ENCODE peak calls at places on chromosomes 4 and X, in seven cellular contexts. K, F, M, W, U, C and T are unnamed samples.
A peak's percentile ranks its signal among the peaks of the same experiment; 100 is the strongest.

GRCh38 chrX:57821703-57822375 is 88.4 kb downstream of the ZXDA start:
- DNase-seq in K (peak; percentile 24), F (no peak), M (no peak), W (peak; percentile 55), U (peak; percentile 47), C (peak; percentile 71), T (peak; percentile 55)

GRCh38 chrX:13059269-13059668 is 14.8 kb upstream of the FAM9C start:
- DNase-seq in K (no peak), F (no peak), M (no peak), W (no peak), U (peak; percentile 3), C (no peak), T (no peak)

GRCh38 chr4:8850074-8850829 is 21.4 kb downstream of the HMX1 start:
- DNase-seq in K (no peak), F (no peak), M (peak; percentile 10), W (no peak), U (no peak), C (no peak), T (no peak)

GRCh38 chr4:141548791-141549190 is 87.6 kb upstream of the IL15 start:
- DNase-seq in K (no peak), F (no peak), M (no peak), W (peak; percentile 64), U (no peak), C (peak; percentile 34), T (peak; percentile 53)

GRCh38 chr4:30945586-30945985 is 225.4 kb downstream of the PCDH7 start:
- DNase-seq in K (no peak), F (no peak), M (no peak), W (peak; percentile 11), U (no peak), C (peak; percentile 48), T (no peak)

GRCh38 chr4:157076578-157076947 is 613 bp downstream of the GLRB start:
- DNase-seq in K (no peak), F (no peak), M (no peak), W (no peak), U (no peak), C (no peak), T (no peak)

GRCh38 chrX:13778916-13779315 is 38.0 kb downstream of the GPM6B start:
- DNase-seq in K (no peak), F (no peak), M (no peak), W (peak; percentile 74), U (peak; percentile 3), C (peak; percentile 65), T (peak; percentile 8)

GRCh38 chrX:111411591-111412371 is at the start of gene DCX:
- DNase-seq in K (no peak), F (no peak), M (no peak), W (no peak), U (no peak), C (no peak), T (no peak)

GRCh38 chr4:76987153-76987562 is 37.6 kb downstream of the SEPTIN11 start:
- DNase-seq in K (no peak), F (no peak), M (no peak), W (peak; percentile 99), U (peak; percentile 95), C (peak; percentile 98), T (peak; percentile 98)

GRCh38 chr4:8882239-8882638 is 10.6 kb upstream of the HMX1 start:
- DNase-seq in K (no peak), F (no peak), M (no peak), W (no peak), U (no peak), C (no peak), T (no peak)

GRCh38 chr4:8117278-8117682 is 41.3 kb downstream of the ABLIM2 start:
- DNase-seq in K (peak; percentile 11), F (no peak), M (no peak), W (peak; percentile 3), U (peak; percentile 13), C (peak; percentile 34), T (peak; percentile 21)

GRCh38 chrX:54819201-54819600 is 11.7 kb downstream of the MAGED2 start:
- DNase-seq in K (no peak), F (no peak), M (no peak), W (no peak), U (no peak), C (no peak), T (no peak)

GRCh38 chrX:21963736-21964135 is 23.2 kb downstream of the SMS start:
- DNase-seq in K (no peak), F (no peak), M (no peak), W (peak; percentile 44), U (peak; percentile 1), C (peak; percentile 57), T (peak; percentile 79)

GRCh38 chr4:128305942-128306341 is 18.3 kb upstream of the PGRMC2 start:
- DNase-seq in K (no peak), F (no peak), M (no peak), W (no peak), U (no peak), C (no peak), T (no peak)

GRCh38 chrX:5474282-5474681 is 754.4 kb downstream of the NLGN4X start:
- DNase-seq in K (no peak), F (no peak), M (no peak), W (no peak), U (no peak), C (no peak), T (no peak)

GRCh38 chr4:104500452-104500851 is 5.8 kb upstream of the CXXC4 start:
- DNase-seq in K (no peak), F (no peak), M (no peak), W (no peak), U (no peak), C (no peak), T (no peak)

GRCh38 chrX:110381216-110381615 is 22.6 kb downstream of the RTL9 start:
- DNase-seq in K (no peak), F (no peak), M (no peak), W (peak; percentile 79), U (peak; percentile 75), C (peak; percentile 49), T (peak; percentile 86)

GRCh38 chr4:164779811-164780216 is 25.9 kb downstream of the SMIM31 start:
- DNase-seq in K (no peak), F (no peak), M (no peak), W (peak; percentile 31), U (peak; percentile 28), C (peak; percentile 72), T (peak; percentile 42)

GRCh38 chr4:1601852-1602525 is 82.1 kb downstream of the FAM53A start:
- DNase-seq in K (no peak), F (no peak), M (no peak), W (no peak), U (no peak), C (no peak), T (no peak)

GRCh38 chrX:40085714-40086113 is 12.0 kb downstream of the BCOR start:
- DNase-seq in K (no peak), F (no peak), M (no peak), W (no peak), U (no peak), C (no peak), T (no peak)

GRCh38 chr4:40831462-40831861 is 81.7 kb downstream of the NSUN7 start:
- DNase-seq in K (no peak), F (no peak), M (no peak), W (no peak), U (no peak), C (no peak), T (no peak)

GRCh38 chr4:146969126-146969525 is 23.5 kb upstream of the TTC29 start:
- DNase-seq in K (no peak), F (no peak), M (no peak), W (no peak), U (no peak), C (no peak), T (no peak)

GRCh38 chr4:104629601-104630000 is 134.9 kb upstream of the CXXC4 start:
- DNase-seq in K (no peak), F (no peak), M (no peak), W (no peak), U (no peak), C (no peak), T (no peak)

GRCh38 chr4:174490356-174490969 is 31.8 kb downstream of the HPGD start:
- DNase-seq in K (no peak), F (no peak), M (no peak), W (peak; percentile 0), U (no peak), C (peak; percentile 83), T (peak; percentile 85)

GRCh38 chr4:83561381-83561780 is 25.5 kb downstream of the GPAT3 start:
- DNase-seq in K (no peak), F (no peak), M (no peak), W (peak; percentile 74), U (peak; percentile 30), C (peak; percentile 36), T (peak; percentile 75)

GRCh38 chrX:107628662-107629532 is 587 bp downstream of the PRPS1 start:
- DNase-seq in K (peak; percentile 36), F (no peak), M (no peak), W (peak; percentile 6), U (peak; percentile 23), C (peak; percentile 23), T (peak; percentile 18)

GRCh38 chr4:149145803-149146202 is 669.8 kb downstream of the IQCM start:
- DNase-seq in K (no peak), F (no peak), M (no peak), W (peak; percentile 95), U (peak; percentile 55), C (peak; percentile 5), T (peak; percentile 53)

GRCh38 chrX:153245288-153245731 is 66.2 kb downstream of the MAGEA1 start:
- DNase-seq in K (no peak), F (no peak), M (no peak), W (no peak), U (no peak), C (peak; percentile 20), T (no peak)
- TF ChIP-seq CTCF in K (no peak), F (no peak), M (no peak), W (no peak), U (no peak), C (no peak), T (no peak)

GRCh38 chr4:153530996-153531375 is 64.8 kb downstream of the TMEM131L start:
- DNase-seq in K (no peak), F (no peak), M (no peak), W (no peak), U (no peak), C (no peak), T (no peak)
- TF ChIP-seq CTCF in K (no peak), F (no peak), M (no peak), W (peak; percentile 4), U (peak; percentile 44), C (peak; percentile 44), T (peak; percentile 11)

DNA sequence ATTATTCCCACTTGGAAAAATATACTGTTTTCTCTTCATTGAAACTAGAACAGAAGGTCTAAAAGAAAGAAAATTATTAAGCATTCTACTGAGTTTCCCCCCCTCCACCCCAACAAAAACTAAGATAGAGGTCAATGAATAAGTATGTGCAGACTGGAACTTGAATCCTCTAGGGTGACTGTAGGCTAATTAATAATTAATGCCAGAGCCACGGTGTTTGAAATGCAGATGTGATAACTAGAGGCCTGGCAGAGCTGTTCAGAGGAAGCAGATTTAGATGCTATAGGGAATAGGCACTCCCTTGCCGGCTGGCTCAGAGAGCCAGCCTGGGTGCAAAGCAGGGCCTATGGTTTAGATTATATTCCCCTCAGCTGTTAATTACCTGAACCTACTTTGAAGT is 12.2 kb upstream of the POU3F4 start:
- DNase-seq in K (no peak), F (no peak), M (no peak), W (no peak), U (no peak), C (no peak), T (no peak)
- TF ChIP-seq CTCF in K (no peak), F (no peak), M (no peak), W (no peak), U (no peak), C (no peak), T (no peak)

DNA sequence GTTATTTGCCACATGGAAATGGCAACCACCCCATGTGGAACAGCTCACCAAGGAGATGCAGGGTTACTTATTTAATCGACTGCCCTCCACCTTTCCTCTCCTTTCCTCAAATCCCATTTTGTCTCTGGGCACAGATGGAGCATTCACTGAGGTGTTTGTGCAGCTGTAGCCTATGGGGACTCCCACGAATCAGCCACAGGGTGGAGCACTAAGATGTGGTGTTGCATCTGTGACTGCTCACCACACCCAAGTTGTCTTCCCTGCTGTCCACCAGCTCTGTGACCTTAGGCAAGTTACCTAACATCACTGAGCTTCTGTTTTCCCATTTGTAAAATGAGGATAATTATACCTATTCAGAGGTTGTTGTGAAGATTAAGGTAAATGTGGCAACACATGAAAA is 252.4 kb upstream of the CPEB2 start:
- DNase-seq in K (peak; percentile 4), F (no peak), M (no peak), W (no peak), U (no peak), C (peak; percentile 68), T (peak; percentile 11)
- TF ChIP-seq CTCF in K (no peak), F (no peak), M (no peak), W (no peak), U (no peak), C (peak; percentile 67), T (peak; percentile 8)